ENCODE peak calls at places on chromosomes 6 and 20, in five cellular contexts. One of them, this sample, is unnamed.

GRCh38 chr6:39343461-39343870 is 21.0 kb upstream of the KCNK16 start:
- DNase-seq in neuronal stem cell: no peak
- DNase-seq in H9: peak
- DNase-seq in trophoblast cell: no peak
- DNase-seq in H1: no peak
- DNase-seq in this sample: peak

GRCh38 chr20:63566395-63567131 is 7.5 kb downstream of the HELZ2 start:
- DNase-seq in neuronal stem cell: no peak
- DNase-seq in H9: no peak
- DNase-seq in trophoblast cell: no peak
- DNase-seq in H1: no peak
- DNase-seq in this sample: no peak

GRCh38 chr6:88922775-88923548 is 40.5 kb downstream of the RNGTT start:
- DNase-seq in neuronal stem cell: no peak
- DNase-seq in H9: no peak
- DNase-seq in trophoblast cell: no peak
- DNase-seq in H1: no peak
- DNase-seq in this sample: peak

GRCh38 chr6:44053760-44054556 is 73.3 kb downstream of the MRPL14 start:
- DNase-seq in neuronal stem cell: no peak
- DNase-seq in H9: no peak
- DNase-seq in trophoblast cell: no peak
- DNase-seq in H1: no peak
- DNase-seq in this sample: peak

GRCh38 chr6:89630488-89630887 is 8.1 kb downstream of the LYRM2 start:
- DNase-seq in neuronal stem cell: no peak
- DNase-seq in H9: no peak
- DNase-seq in trophoblast cell: no peak
- DNase-seq in H1: no peak
- DNase-seq in this sample: no peak

GRCh38 chr20:59015812-59016711 is 3.2 kb upstream of the TUBB1 start:
- DNase-seq in neuronal stem cell: no peak
- DNase-seq in H9: no peak
- DNase-seq in trophoblast cell: no peak
- DNase-seq in H1: no peak
- DNase-seq in this sample: no peak

GRCh38 chr6:83378621-83379388 is 52.0 kb downstream of the ME1 start:
- DNase-seq in neuronal stem cell: no peak
- DNase-seq in H9: no peak
- DNase-seq in trophoblast cell: no peak
- DNase-seq in H1: no peak
- DNase-seq in this sample: peak

GRCh38 chr6:53151676-53152075 is 3.0 kb upstream of the GCM1 start:
- DNase-seq in neuronal stem cell: no peak
- DNase-seq in H9: peak
- DNase-seq in trophoblast cell: peak
- DNase-seq in H1: peak
- DNase-seq in this sample: no peak

GRCh38 chr20:62480318-62480717 is 4.5 kb upstream of the GATA5 start:
- DNase-seq in neuronal stem cell: no peak
- DNase-seq in H9: no peak
- DNase-seq in trophoblast cell: no peak
- DNase-seq in H1: no peak
- DNase-seq in this sample: no peak

GRCh38 chr6:42923656-42924055 is 5.6 kb upstream of the CNPY3 start:
- DNase-seq in neuronal stem cell: no peak
- DNase-seq in H9: no peak
- DNase-seq in trophoblast cell: no peak
- DNase-seq in H1: no peak
- DNase-seq in this sample: peak

GRCh38 chr6:42118162-42119001 is 24.0 kb downstream of the C6orf132 start:
- DNase-seq in neuronal stem cell: no peak
- DNase-seq in H9: no peak
- DNase-seq in trophoblast cell: no peak
- DNase-seq in H1: no peak
- DNase-seq in this sample: no peak

GRCh38 chr20:32468860-32469259 is 110.7 kb downstream of the ASXL1 start:
- DNase-seq in neuronal stem cell: no peak
- DNase-seq in H9: no peak
- DNase-seq in trophoblast cell: no peak
- DNase-seq in H1: no peak
- DNase-seq in this sample: no peak

GRCh38 chr6:16504608-16505007 is 256.7 kb downstream of the ATXN1 start:
- DNase-seq in neuronal stem cell: no peak
- DNase-seq in H9: no peak
- DNase-seq in trophoblast cell: no peak
- DNase-seq in H1: no peak
- DNase-seq in this sample: no peak

GRCh38 chr20:18853946-18854646 is 40.5 kb downstream of the SCP2D1 start:
- DNase-seq in neuronal stem cell: no peak
- DNase-seq in H9: no peak
- DNase-seq in trophoblast cell: no peak
- DNase-seq in H1: no peak
- DNase-seq in this sample: no peak

GRCh38 chr6:39137235-39137634 is 22.2 kb upstream of the SAYSD1 start:
- DNase-seq in neuronal stem cell: peak
- DNase-seq in H9: peak
- DNase-seq in trophoblast cell: peak
- DNase-seq in H1: no peak
- DNase-seq in this sample: peak

GRCh38 chr20:33033381-33033780 is 1.9 kb downstream of the BPIFB6 start:
- DNase-seq in neuronal stem cell: no peak
- DNase-seq in H9: no peak
- DNase-seq in trophoblast cell: no peak
- DNase-seq in H1: no peak
- DNase-seq in this sample: no peak

GRCh38 chr20:42123981-42124473 is 505.9 kb upstream of the CHD6 start:
- DNase-seq in neuronal stem cell: no peak
- DNase-seq in H9: no peak
- DNase-seq in trophoblast cell: no peak
- DNase-seq in H1: no peak
- DNase-seq in this sample: no peak

GRCh38 chr6:146974346-146974745 is 229.9 kb upstream of the STXBP5 start:
- DNase-seq in neuronal stem cell: no peak
- DNase-seq in H9: no peak
- DNase-seq in trophoblast cell: no peak
- DNase-seq in H1: no peak
- DNase-seq in this sample: no peak

GRCh38 chr6:16824804-16825777 is 63.8 kb upstream of the ATXN1 start:
- DNase-seq in neuronal stem cell: no peak
- DNase-seq in H9: no peak
- DNase-seq in trophoblast cell: no peak
- DNase-seq in H1: no peak
- DNase-seq in this sample: no peak

GRCh38 chr6:38730136-38730862 is 15.2 kb downstream of the DNAH8 start:
- DNase-seq in neuronal stem cell: no peak
- DNase-seq in H9: no peak
- DNase-seq in trophoblast cell: no peak
- DNase-seq in H1: no peak
- DNase-seq in this sample: no peak

GRCh38 chr6:166515072-166515810 is 71.2 kb downstream of the RAMACL start:
- DNase-seq in neuronal stem cell: no peak
- DNase-seq in H9: no peak
- DNase-seq in trophoblast cell: peak
- DNase-seq in H1: no peak
- DNase-seq in this sample: peak

GRCh38 chr6:41470341-41471063 is 75.7 kb upstream of the FOXP4 start:
- DNase-seq in neuronal stem cell: no peak
- DNase-seq in H9: no peak
- DNase-seq in trophoblast cell: no peak
- DNase-seq in H1: no peak
- DNase-seq in this sample: peak

GRCh38 chr6:33375143-33375649 is 16.4 kb upstream of the KIFC1 start:
- DNase-seq in neuronal stem cell: no peak
- DNase-seq in H9: no peak
- DNase-seq in trophoblast cell: no peak
- DNase-seq in H1: no peak
- DNase-seq in this sample: peak

GRCh38 chr6:48200874-48201273 is 89.9 kb upstream of the PTCHD4 start:
- DNase-seq in neuronal stem cell: no peak
- DNase-seq in H9: no peak
- DNase-seq in trophoblast cell: no peak
- DNase-seq in H1: no peak
- DNase-seq in this sample: no peak

GRCh38 chr6:30411515-30412207 is 66.7 kb downstream of the RPP21 start:
- DNase-seq in neuronal stem cell: no peak
- DNase-seq in H9: peak
- DNase-seq in trophoblast cell: peak
- DNase-seq in H1: peak
- DNase-seq in this sample: peak

GRCh38 chr6:87922191-87922946 is 125.3 kb upstream of the SPACA1 start:
- DNase-seq in neuronal stem cell: no peak
- DNase-seq in H9: no peak
- DNase-seq in trophoblast cell: no peak
- DNase-seq in H1: no peak
- DNase-seq in this sample: no peak

GRCh38 chr20:59984551-59984950 is 26.3 kb downstream of the CDH26 start:
- DNase-seq in neuronal stem cell: no peak
- DNase-seq in H9: no peak
- DNase-seq in trophoblast cell: no peak
- DNase-seq in H1: no peak
- DNase-seq in this sample: no peak

GRCh38 chr6:110875548-110876169 is 1.1 kb downstream of the AMD1 start:
- DNase-seq in neuronal stem cell: no peak
- DNase-seq in H9: no peak
- DNase-seq in trophoblast cell: peak
- DNase-seq in H1: no peak
- DNase-seq in this sample: no peak

GRCh38 chr6:140485740-140486467 is 1111.5 kb upstream of the CITED2 start:
- DNase-seq in neuronal stem cell: no peak
- DNase-seq in H9: no peak
- DNase-seq in trophoblast cell: peak
- DNase-seq in H1: no peak
- DNase-seq in this sample: peak

DNA sequence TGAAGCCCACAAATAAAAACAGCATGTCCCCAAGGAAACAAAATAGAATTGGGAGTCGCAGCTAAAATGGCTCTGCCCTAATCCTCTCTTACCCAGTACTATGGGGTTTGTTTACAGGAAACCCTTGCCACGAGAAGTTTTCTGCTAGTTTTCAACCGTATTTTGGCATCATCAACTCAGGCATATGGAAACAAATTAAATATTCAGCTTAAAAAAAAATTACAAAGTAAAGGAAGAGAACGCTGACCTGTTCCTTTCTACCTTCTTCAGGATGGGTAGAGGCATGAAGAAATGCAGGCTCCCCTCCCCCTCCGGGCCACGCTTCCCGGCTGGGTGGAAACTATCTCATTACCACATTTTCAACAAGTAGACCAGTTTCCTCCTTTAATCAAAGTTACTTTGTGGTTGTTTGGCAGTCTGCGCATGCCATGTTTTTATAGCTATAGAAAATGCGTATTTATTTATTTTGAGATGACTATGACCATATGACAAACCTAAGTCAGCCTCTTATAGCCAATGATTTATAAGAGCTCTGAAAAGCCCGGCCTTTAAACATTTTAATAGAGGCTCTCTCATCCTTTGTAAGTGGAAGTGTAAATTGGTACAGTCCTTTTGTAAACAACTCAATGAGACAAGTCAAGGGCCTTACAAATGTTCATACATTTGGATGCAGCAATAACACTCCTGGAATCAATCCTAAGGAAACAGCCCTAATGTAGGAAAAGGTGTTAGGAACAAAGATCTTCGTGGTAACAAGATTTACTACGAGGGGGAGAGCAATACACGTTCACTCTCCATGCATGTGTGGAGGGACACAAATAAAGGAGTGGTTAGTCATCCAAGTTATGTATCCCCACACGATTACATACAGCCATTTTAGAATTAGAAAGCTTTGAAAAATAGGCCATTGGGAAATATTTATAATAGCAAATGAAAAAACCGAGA is 16.1 kb upstream of the ZNF217 start:
- DNase-seq in neuronal stem cell: no peak
- DNase-seq in H9: no peak
- DNase-seq in trophoblast cell: no peak
- DNase-seq in H1: no peak
- DNase-seq in this sample: peak
- H3K14ac ChIP-seq in neuronal stem cell: no peak
- H3K14ac ChIP-seq in H9: no peak
- H3K14ac ChIP-seq in trophoblast cell: peak
- H3K14ac ChIP-seq in H1: no peak
- H3K14ac ChIP-seq in this sample: no peak

GRCh38 chr20:15627501-15627903 is 945.7 kb downstream of the KIF16B start:
- DNase-seq in neuronal stem cell: no peak
- DNase-seq in H9: peak
- DNase-seq in trophoblast cell: no peak
- DNase-seq in H1: peak
- DNase-seq in this sample: no peak
- H2BK12ac ChIP-seq in neuronal stem cell: no peak
- H2BK12ac ChIP-seq in H9: no peak
- H2BK12ac ChIP-seq in trophoblast cell: no peak
- H2BK12ac ChIP-seq in H1: peak
- H2BK12ac ChIP-seq in this sample: no peak

GRCh38 chr6:22025468-22026159 is 271.2 kb downstream of the PRL start:
- DNase-seq in neuronal stem cell: peak
- DNase-seq in H9: peak
- DNase-seq in trophoblast cell: peak
- DNase-seq in H1: peak
- DNase-seq in this sample: peak

GRCh38 chr6:22027226-22027725 is 269.6 kb downstream of the PRL start:
- DNase-seq in neuronal stem cell: peak
- DNase-seq in H9: no peak
- DNase-seq in trophoblast cell: no peak
- DNase-seq in H1: no peak
- DNase-seq in this sample: no peak

GRCh38 chr6:22026160-22026678 is 270.6 kb downstream of the PRL start:
- DNase-seq in neuronal stem cell: no peak
- DNase-seq in H9: no peak
- DNase-seq in trophoblast cell: no peak
- DNase-seq in H1: no peak
- DNase-seq in this sample: no peak

GRCh38 chr6:22024004-22024403 is 272.8 kb downstream of the PRL start:
- DNase-seq in neuronal stem cell: no peak
- DNase-seq in H9: no peak
- DNase-seq in trophoblast cell: no peak
- DNase-seq in H1: no peak
- DNase-seq in this sample: no peak

GRCh38 chr6:22024973-22025467 is 271.8 kb downstream of the PRL start:
- DNase-seq in neuronal stem cell: no peak
- DNase-seq in H9: no peak
- DNase-seq in trophoblast cell: no peak
- DNase-seq in H1: no peak
- DNase-seq in this sample: peak
- H3K4ac ChIP-seq in neuronal stem cell: no peak
- H3K4ac ChIP-seq in H9: no peak
- H3K4ac ChIP-seq in trophoblast cell: peak
- H3K4ac ChIP-seq in H1: no peak
- H3K4ac ChIP-seq in this sample: no peak

GRCh38 chr6:56815436-56815835 is 139.5 kb upstream of the BEND6 start:
- DNase-seq in neuronal stem cell: no peak
- DNase-seq in H9: no peak
- DNase-seq in trophoblast cell: no peak
- DNase-seq in H1: no peak
- DNase-seq in this sample: no peak
- H3K14ac ChIP-seq in neuronal stem cell: no peak
- H3K14ac ChIP-seq in H9: no peak
- H3K14ac ChIP-seq in trophoblast cell: no peak
- H3K14ac ChIP-seq in H1: no peak
- H3K14ac ChIP-seq in this sample: no peak